ENCODE peak calls at places on chromosomes 13 and 19, in eight cellular contexts. V is K562, H is uterus, Y is heart right ventricle, G is IMR-90, I is gastrocnemius medialis, N is tibial nerve, K is GM12878. J is an unnamed sample. For H3K4me1, the result is how much of the 10 kb centered on the place peaks cover.

GRCh38 chr19:54077334-54077733 is 3.8 kb downstream of the TARM1 start:
- DNase-seq in I (no peak), N (no peak), H (no peak), Y (no peak), G (no peak), K (no peak), V (peak), J (no peak)

GRCh38 chr13:57739089-57739488 is 107.5 kb downstream of the PCDH17 start:
- DNase-seq in G (no peak), V (no peak), K (no peak), I (no peak), H (no peak), Y (no peak), N (no peak), J (no peak)

GRCh38 chr19:19170053-19170945 is at the start of gene MEF2B:
- DNase-seq in N (peak), K (no peak), Y (peak), V (peak), G (peak), H (no peak), I (peak), J (peak)

GRCh38 chr13:54980651-54981050 is 1952.0 kb downstream of the OLFM4 start:
- DNase-seq in N (no peak), H (no peak), K (no peak), G (no peak), I (no peak), Y (no peak), V (no peak), J (no peak)

GRCh38 chr13:41144576-41144975 is 12.0 kb upstream of the KBTBD6 start:
- DNase-seq in K (no peak), G (no peak), H (no peak), Y (no peak), I (no peak), V (no peak), N (no peak), J (no peak)

GRCh38 chr13:103315701-103316100 is 249.5 kb upstream of the SLC10A2 start:
- DNase-seq in G (no peak), H (no peak), I (no peak), Y (no peak), K (no peak), V (no peak), N (no peak), J (no peak)

GRCh38 chr19:17777840-17778620 is 16.9 kb upstream of the B3GNT3 start:
- DNase-seq in I (no peak), K (no peak), H (no peak), N (no peak), V (peak), G (peak), Y (no peak), J (peak)

GRCh38 chr19:18418725-18419194 is 438 bp upstream of the SSBP4 start:
- DNase-seq in K (no peak), G (no peak), Y (peak), H (peak), V (no peak), N (no peak), I (no peak), J (peak)

GRCh38 chr19:16180611-16181010 is 4.6 kb upstream of the FAM32A start:
- DNase-seq in Y (no peak), N (no peak), V (no peak), I (no peak), H (no peak), K (no peak), G (peak), J (no peak)

GRCh38 chr19:17125052-17125727 is 49.6 kb downstream of the MYO9B start:
- DNase-seq in V (no peak), K (peak), Y (no peak), I (no peak), G (peak), N (no peak), H (no peak), J (no peak)

GRCh38 chr19:35317464-35318043 is 11.4 kb upstream of the CD22 start:
- DNase-seq in G (no peak), I (no peak), Y (no peak), V (no peak), H (no peak), K (no peak), N (no peak), J (no peak)
- H3K4me1 ChIP-seq in G (under half), I (under half), Y (under half), V (under half), H (under half), K (under half), N (under half), J (under half)

DNA sequence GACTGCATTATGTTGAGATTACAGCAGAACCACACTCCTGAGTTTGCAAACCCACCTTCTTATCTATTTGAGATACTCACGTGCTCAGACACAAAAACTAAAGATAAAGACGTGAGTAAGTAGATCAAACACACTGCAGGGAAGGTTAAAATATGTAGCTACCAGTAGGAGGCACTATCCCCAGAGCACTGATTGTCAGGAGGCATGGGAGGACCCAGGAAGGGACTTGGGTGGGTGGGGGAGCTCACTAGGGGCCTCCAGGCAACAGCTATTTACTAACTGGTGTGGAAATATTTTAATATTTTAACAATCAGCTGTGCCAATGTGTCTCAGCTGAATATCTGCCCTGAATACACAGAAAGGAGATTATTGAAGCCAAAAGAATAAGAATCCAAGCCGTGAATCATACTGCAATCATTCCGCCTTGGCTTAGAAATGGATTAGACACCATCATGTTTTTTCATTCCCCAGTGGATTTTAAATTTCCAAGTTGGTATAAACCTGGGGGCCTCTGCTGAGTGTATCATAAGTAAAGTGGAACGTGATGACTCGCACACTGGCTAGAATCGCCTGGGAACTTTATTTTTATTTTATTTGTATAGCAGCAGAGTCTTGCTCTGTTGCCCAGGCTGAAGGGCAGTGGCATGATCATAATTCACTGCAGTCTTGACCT is 73.2 kb upstream of the CACNA1A start:
- DNase-seq in V (peak), K (no peak), H (no peak), I (no peak), N (no peak), Y (no peak), G (peak), J (no peak)
- H3K4me3 ChIP-seq in V (no peak), K (no peak), H (no peak), I (no peak), N (no peak), Y (no peak), G (no peak), J (no peak)

DNA sequence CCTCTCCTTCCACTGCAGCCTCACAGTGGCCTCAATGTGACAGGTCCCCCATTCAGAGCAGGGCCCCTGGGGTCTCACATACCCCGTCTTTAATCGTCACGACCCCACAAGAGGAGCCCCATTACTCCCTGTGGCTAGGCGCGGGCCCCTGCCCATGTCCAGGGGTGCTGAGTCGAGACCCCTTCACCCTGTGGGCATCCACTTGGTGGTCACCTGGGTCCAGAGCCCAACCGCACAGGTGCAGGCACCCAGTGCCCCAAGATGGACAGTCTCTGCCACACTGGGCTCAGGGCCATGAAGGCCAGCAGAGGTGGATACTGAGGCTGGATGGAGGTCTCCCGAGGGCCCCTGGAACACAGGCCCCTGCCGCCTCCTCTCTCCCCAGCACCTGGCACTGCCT is 3.0 kb downstream of the TMEM259 start:
- DNase-seq in V (no peak), K (no peak), G (no peak), I (no peak), N (no peak), Y (no peak), H (no peak), J (no peak)
- H3K4me1 ChIP-seq in V (half or more), K (under half), G (under half), I (half or more), N (under half), Y (half or more), H (under half), J (half or more)

GRCh38 chr19:43633520-43633919 is 6.1 kb downstream of the CADM4 start:
- DNase-seq in G (no peak), Y (no peak), V (no peak), N (no peak), H (no peak), I (no peak), K (no peak), J (no peak)

GRCh38 chr19:43634516-43634876 is 5.2 kb downstream of the CADM4 start:
- DNase-seq in V (no peak), H (no peak), N (no peak), G (no peak), I (no peak), Y (no peak), K (no peak), J (no peak)

GRCh38 chr19:43634068-43634467 is 5.6 kb downstream of the CADM4 start:
- DNase-seq in G (no peak), I (no peak), Y (no peak), K (no peak), H (no peak), N (no peak), V (no peak), J (no peak)

GRCh38 chr19:43636121-43636683 is 3.4 kb downstream of the CADM4 start:
- DNase-seq in H (no peak), V (peak), G (no peak), I (no peak), K (no peak), N (no peak), Y (no peak), J (no peak)

DNA sequence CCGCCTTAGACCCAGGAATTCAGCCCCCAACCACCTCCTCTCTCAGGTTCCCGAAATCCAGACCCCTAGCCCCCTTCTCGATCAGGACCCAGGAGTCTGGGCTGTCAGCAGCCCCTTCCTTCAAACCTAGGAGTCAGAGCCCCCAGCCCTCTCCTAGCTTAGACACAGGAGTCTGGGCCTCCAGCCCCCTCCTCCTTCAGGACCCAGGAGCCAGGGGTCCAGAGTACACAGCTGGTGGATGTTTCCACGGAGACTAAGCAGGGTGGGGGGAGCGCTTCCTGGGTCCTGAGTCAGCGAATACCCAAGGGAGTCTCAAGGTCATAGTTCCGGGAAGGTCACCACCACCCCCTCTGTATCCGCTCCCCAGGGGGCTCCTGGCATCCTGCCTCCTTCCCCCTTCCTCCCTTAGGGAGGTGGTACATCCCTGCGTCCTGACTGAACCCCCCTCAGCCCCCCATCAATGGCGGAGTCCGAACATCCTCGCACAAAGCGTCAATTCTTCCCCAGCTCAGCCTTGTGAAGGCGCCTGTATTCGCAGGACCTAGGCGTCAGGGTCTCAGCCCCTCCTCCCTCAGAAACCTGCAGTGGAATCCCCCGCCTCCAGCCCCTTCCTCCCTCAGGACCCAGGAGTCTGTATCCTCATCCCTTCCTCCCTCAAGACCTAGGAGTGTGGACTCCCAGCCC is 4.6 kb downstream of the CADM4 start:
- DNase-seq in V (peak), H (no peak), K (no peak), Y (no peak), G (no peak), I (no peak), N (no peak), J (no peak)
- H3K4me3 ChIP-seq in V (no peak), H (peak), K (no peak), Y (no peak), G (no peak), I (no peak), N (peak), J (no peak)

GRCh38 chr13:110409581-110409992 is 102.5 kb downstream of the COL4A2 start:
- DNase-seq in I (no peak), H (peak), K (no peak), Y (peak), N (no peak), G (peak), V (no peak), J (peak)

GRCh38 chr13:110412132-110412912 is 105.2 kb downstream of the COL4A2 start:
- DNase-seq in V (peak), N (peak), H (peak), K (peak), Y (peak), G (peak), I (peak), J (peak)

GRCh38 chr13:110410906-110411305 is 103.8 kb downstream of the COL4A2 start:
- DNase-seq in N (no peak), K (no peak), H (no peak), I (no peak), V (no peak), G (no peak), Y (peak), J (no peak)

GRCh38 chr13:110410000-110410399 is 102.9 kb downstream of the COL4A2 start:
- DNase-seq in N (no peak), I (no peak), K (no peak), Y (no peak), H (no peak), G (no peak), V (no peak), J (no peak)

GRCh38 chr13:110411316-110412105 is 104.4 kb downstream of the COL4A2 start:
- DNase-seq in I (no peak), V (no peak), Y (no peak), H (no peak), N (no peak), K (no peak), G (no peak), J (no peak)
- H3K4me1 ChIP-seq in I (half or more), V (under half), Y (half or more), H (under half), N (under half), K (under half), G (under half), J (half or more)

DNA sequence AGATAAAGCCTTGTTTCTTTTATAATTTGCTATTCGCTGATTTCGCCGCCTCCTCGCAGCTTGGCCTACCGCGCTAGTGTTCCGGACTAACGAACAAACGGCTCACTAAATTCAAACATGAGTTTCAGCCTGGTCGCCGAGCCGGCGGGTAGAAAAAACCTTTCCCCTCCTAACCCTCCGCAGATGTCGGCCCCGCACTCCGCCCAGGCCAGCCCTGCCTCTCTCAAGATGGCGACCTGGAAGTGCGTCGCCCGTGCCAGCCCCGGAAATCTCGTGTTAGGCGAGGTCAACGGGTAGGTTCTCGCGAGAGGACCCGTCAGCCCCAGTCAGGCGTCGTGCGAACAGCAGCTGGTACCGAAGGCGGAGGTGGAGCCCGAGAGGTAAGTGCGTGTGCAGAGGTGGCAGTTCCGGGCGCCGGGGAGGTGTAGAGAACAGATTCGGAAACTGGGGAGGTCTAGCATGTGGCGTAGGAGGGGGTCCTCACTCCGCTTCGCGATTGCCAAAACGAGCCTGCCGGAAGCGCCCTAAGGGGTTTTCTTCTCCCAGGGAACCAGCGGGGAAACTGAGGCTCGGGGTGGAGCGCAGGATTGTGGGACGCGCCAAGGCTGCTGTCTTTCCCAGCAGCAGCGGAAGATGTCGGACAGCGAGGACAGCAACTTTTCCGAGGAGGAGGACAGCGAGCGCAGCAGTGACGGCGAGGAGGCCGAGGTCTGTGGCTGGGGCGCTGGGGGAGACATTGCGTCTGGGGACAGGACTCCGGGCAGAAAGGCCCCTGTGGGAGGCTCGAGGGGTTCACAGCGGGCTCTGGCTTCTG is at the start of gene SUPT5H:
- DNase-seq in H (peak), K (peak), G (peak), I (peak), V (peak), N (peak), Y (peak), J (peak)
- H3K4me3 ChIP-seq in H (peak), K (peak), G (peak), I (peak), V (peak), N (peak), Y (peak), J (peak)

DNA sequence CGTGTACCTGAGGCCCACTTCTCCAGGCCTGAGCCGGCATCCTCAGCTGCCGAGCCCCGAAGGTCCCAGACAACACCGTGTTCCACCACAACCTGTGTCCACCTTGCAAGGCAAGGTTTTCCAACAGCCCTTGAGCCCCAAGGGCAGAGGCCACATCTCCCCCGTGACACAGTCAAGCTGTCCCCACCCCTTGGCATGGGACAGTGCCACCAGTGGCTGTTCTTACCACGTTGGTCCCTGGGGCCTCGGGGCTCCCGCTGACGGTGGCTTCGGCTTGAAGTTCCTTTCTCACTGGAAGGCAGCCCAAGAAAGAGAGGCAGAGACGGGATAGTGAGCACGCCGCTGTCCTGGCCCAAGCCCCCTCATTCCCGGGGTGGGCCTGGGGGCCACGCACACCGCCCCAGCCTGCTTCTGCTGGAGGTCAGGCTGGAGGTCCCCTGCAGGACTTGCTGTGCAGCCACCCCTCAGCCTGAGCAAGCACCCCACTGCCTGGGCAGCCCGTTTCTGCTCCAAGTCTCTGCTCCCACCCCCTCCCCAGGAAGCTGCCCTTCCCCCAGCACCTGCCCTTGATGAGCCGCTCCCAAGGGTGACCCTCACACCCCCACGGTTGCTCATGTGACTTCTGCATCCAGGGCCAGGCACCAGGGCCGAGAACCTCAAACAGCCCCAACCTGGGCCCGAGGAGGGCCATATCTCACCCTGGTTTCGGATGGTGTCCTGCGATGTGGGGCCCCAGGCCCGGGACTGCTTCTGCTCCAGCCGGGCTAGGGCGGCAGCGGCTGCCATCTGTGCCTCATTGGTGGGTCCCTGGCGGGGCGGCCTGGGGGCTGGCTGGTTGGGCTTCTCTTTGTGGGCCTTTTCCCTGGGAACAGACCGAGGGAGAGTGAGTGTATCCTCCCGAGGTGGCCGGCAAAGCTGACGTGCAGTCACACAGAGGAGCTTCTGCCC is 4.1 kb downstream of the UBXN6 start:
- DNase-seq in H (no peak), V (peak), G (no peak), Y (no peak), N (no peak), K (no peak), I (no peak), J (no peak)
- H3K4me1 ChIP-seq in H (under half), V (half or more), G (under half), Y (under half), N (under half), K (under half), I (under half), J (under half)

DNA sequence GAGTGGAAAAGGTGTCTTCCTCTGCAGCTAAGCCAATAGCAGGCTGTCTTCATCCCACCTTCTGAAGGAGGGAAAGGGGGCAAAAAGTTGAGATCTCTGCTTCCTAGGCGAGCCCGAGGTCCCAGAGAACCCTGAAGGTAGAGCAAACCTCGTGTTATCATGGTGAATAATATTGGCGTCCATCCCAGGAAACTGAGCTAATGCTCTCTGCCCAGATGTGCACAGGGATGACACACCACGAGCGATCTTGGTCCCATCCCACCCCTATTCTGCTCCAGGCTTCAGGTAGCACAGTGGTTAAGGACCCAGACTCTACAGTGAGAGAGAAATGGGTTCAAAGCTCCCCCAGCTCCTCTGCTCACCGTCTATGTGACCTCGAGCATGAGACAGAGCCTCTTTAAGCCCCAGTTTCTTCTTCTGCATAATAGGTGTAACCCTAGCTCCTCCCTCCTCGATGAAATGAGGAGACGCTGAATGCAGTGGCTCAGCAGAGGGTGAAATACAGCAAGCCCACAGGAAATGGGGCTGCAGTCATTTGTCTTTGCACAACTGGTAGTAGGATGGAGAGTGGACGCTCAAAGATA is 9.9 kb upstream of the CEACAM20 start:
- DNase-seq in H (no peak), K (no peak), V (no peak), N (no peak), I (no peak), G (peak), Y (no peak), J (peak)
- H3K4me3 ChIP-seq in H (no peak), K (no peak), V (no peak), N (no peak), I (no peak), G (no peak), Y (no peak), J (no peak)